ENCODE peak calls at places on chromosomes 5 and 9, in ten cellular contexts. A is NCI-H1105; T is posterior cingulate gyrus; R is cardiac septum; U is fibroblast of the aortic adventitia; H is stimulated activated CD4-positive, alpha-beta T cell treated with anti-CD3 and anti-CD28 coated beads, Interleukin-4, amount 100 ng/mL, for 4 hours; N is stimulated activated CD8-positive, alpha-beta memory T cell treated with anti-CD3 and anti-CD28 coated beads, Interleukin-15, amount 100 ng/mL, for 24 hours; C is HEK293T; F is aorta; D is NCI-H510A treated with DMSO at 0.1 percent for 48 hours. E is an unnamed sample.

GRCh38 chr5:60415443-60415842 is 284.5 kb downstream of the DEPDC1B start:
- DNase-seq in R (no peak), D (no peak), H (no peak), T (peak), A (no peak), C (no peak), F (no peak), U (no peak), N (no peak), E (no peak)

GRCh38 chr5:8478308-8478707 is 609.4 kb downstream of the MTRR start:
- DNase-seq in C (no peak), D (no peak), N (no peak), F (no peak), H (no peak), A (no peak), U (peak), T (no peak), R (no peak), E (no peak)

GRCh38 chr5:54679686-54680085 is 162.1 kb downstream of the SNX18 start:
- DNase-seq in C (no peak), R (no peak), T (no peak), F (no peak), N (no peak), A (no peak), H (no peak), U (no peak), D (no peak), E (no peak)

GRCh38 chr5:103014983-103015382 is 105.0 kb downstream of the GIN1 start:
- DNase-seq in R (no peak), D (no peak), N (no peak), C (no peak), A (no peak), H (no peak), F (no peak), U (peak), T (no peak), E (no peak)

GRCh38 chr5:10452768-10453331 is 11.2 kb downstream of the ROPN1L start:
- DNase-seq in U (peak), N (no peak), C (peak), H (no peak), D (peak), R (no peak), F (no peak), A (peak), T (no peak), E (peak)

GRCh38 chr9:96476591-96476990 is 26.6 kb downstream of the HABP4 start:
- DNase-seq in H (no peak), F (no peak), D (no peak), N (no peak), U (peak), A (no peak), R (no peak), T (no peak), C (no peak), E (no peak)

GRCh38 chr9:117715411-117715989 is 11.3 kb downstream of the TLR4 start:
- DNase-seq in F (no peak), A (no peak), T (no peak), D (no peak), R (no peak), N (no peak), U (peak), H (no peak), C (no peak), E (no peak)

GRCh38 chr5:77842247-77842646 is 66.1 kb upstream of the TBCA start:
- DNase-seq in U (peak), D (no peak), A (no peak), N (no peak), F (no peak), T (no peak), H (no peak), R (no peak), C (no peak), E (no peak)

GRCh38 chr5:139473565-139473964 is 2.8 kb downstream of the SMIM33 start:
- DNase-seq in A (no peak), T (no peak), R (no peak), H (no peak), U (peak), N (no peak), F (no peak), D (no peak), C (no peak), E (no peak)

GRCh38 chr5:160441352-160441781 is 19.7 kb downstream of the PTTG1 start:
- DNase-seq in C (no peak), R (no peak), A (no peak), N (no peak), F (no peak), H (no peak), U (no peak), D (no peak), T (no peak), E (no peak)

GRCh38 chr9:128920381-128921058 is at the start of gene PHYHD1:
- DNase-seq in R (no peak), A (no peak), D (no peak), N (no peak), U (peak), H (no peak), T (peak), F (peak), C (no peak), E (no peak)

GRCh38 chr5:147417133-147417813 is 92.6 kb downstream of the DPYSL3 start:
- DNase-seq in R (no peak), C (no peak), T (no peak), F (peak), N (no peak), D (no peak), A (peak), U (peak), H (no peak), E (no peak)

GRCh38 chr9:108182950-108183381 is 672.8 kb downstream of the ACTL7B start:
- DNase-seq in C (no peak), D (no peak), F (no peak), R (no peak), N (no peak), A (no peak), T (no peak), U (peak), H (no peak), E (no peak)

GRCh38 chr5:41433552-41434181 is 76.7 kb downstream of the PLCXD3 start:
- DNase-seq in H (no peak), F (no peak), R (no peak), N (no peak), U (no peak), C (peak), A (no peak), T (no peak), D (no peak), E (no peak)

GRCh38 chr5:139494832-139495231 is 12.3 kb upstream of the STING1 start:
- DNase-seq in N (no peak), H (no peak), U (peak), F (no peak), R (no peak), T (peak), D (no peak), C (no peak), A (no peak), E (no peak)